ENCODE peak calls at places on chromosomes 13 and 19, in four cellular contexts. J is HepG2, V is HL-60, T is HCT116. R is an unnamed sample.

GRCh38 chr13:50893211-50893852 is 16.3 kb upstream of the RNASEH2B start:
- DNase-seq in J (no peak), V (no peak), T (no peak), R (no peak)

GRCh38 chr19:31529121-31529520 is 179.9 kb upstream of the TSHZ3 start:
- DNase-seq in J (no peak), V (no peak), T (no peak), R (no peak)

GRCh38 chr19:813359-814107 is 8.2 kb downstream of the PLPPR3 start:
- DNase-seq in J (no peak), V (peak), T (no peak), R (no peak)

GRCh38 chr13:38262211-38262610 is 87.4 kb upstream of the UFM1 start:
- DNase-seq in J (no peak), V (no peak), T (no peak), R (no peak)

GRCh38 chr13:113148940-113149503 is 9.4 kb upstream of the PROZ start:
- DNase-seq in J (no peak), V (no peak), T (no peak), R (no peak)

GRCh38 chr13:99434258-99434788 is 66.9 kb upstream of the TM9SF2 start:
- DNase-seq in J (peak), V (no peak), T (no peak), R (no peak)

GRCh38 chr19:10618846-10619245 is 6.5 kb upstream of the SLC44A2 start:
- DNase-seq in J (no peak), V (no peak), T (no peak), R (no peak)

GRCh38 chr13:40579535-40579934 is 86.9 kb downstream of the FOXO1 start:
- DNase-seq in J (no peak), V (no peak), T (no peak), R (no peak)

GRCh38 chr13:83327091-83327490 is 555.2 kb downstream of the SLITRK1 start:
- DNase-seq in J (no peak), V (no peak), T (no peak), R (no peak)

GRCh38 chr19:33988601-33989000 is 183.7 kb upstream of the LSM14A start:
- DNase-seq in J (no peak), V (no peak), T (no peak), R (no peak)

GRCh38 chr19:55720801-55721200 is 17.4 kb downstream of the NLRP9 start:
- DNase-seq in J (no peak), V (no peak), T (no peak), R (no peak)

GRCh38 chr19:55720214-55720746 is 17.9 kb downstream of the NLRP9 start:
- DNase-seq in J (no peak), V (no peak), T (no peak), R (no peak)

DNA sequence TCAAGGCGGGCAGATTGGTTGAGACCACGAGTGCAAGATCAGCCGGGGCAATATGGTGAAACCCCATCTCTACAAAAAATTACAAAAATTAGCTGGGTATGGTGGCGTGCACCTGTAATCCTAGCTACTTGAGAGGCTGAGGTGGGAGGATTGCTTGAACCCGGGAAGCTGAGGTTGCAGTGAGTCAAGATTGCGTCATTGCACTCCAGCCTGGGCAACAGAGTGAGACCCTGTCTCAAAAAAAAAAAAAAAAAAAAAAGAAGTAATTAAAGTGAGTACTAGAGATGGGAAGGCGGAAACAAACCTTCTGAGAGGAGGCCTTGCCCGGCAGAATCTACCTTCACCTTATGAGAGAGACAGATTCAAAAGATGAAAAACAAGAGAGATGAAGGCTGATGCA is 14.7 kb downstream of the NLRP9 start:
- DNase-seq in J (no peak), V (no peak), T (no peak), R (no peak)
- TF ChIP-seq REST in J (no peak), V (no peak), T (no peak), R (no peak)

GRCh38 chr13:28138756-28139470 is 568 bp downstream of the PAN3 start:
- DNase-seq in J (peak), V (peak), T (peak), R (no peak)

GRCh38 chr13:28136916-28137315 is 1.4 kb upstream of the PAN3 start:
- DNase-seq in J (no peak), V (no peak), T (no peak), R (no peak)

GRCh38 chr13:28137556-28137955 is 789 bp upstream of the PAN3 start:
- DNase-seq in J (no peak), V (no peak), T (no peak), R (no peak)

GRCh38 chr13:28140433-28141125 is 2.2 kb downstream of the PAN3 start:
- DNase-seq in J (no peak), V (no peak), T (no peak), R (no peak)

GRCh38 chr13:28138012-28138755 is at the start of gene PAN3:
- DNase-seq in J (peak), V (peak), T (peak), R (peak)
- TF ChIP-seq REST in J (no peak), V (peak), T (no peak), R (no peak)

GRCh38 chr19:41265376-41266153 is 1.4 kb downstream of the HNRNPUL1 start:
- DNase-seq in J (peak), V (no peak), T (no peak), R (no peak)

GRCh38 chr19:41261474-41262190 is 2.5 kb upstream of the HNRNPUL1 start:
- DNase-seq in J (no peak), V (no peak), T (no peak), R (peak)

GRCh38 chr19:41263042-41263849 is 926 bp upstream of the HNRNPUL1 start:
- DNase-seq in J (peak), V (peak), T (no peak), R (peak)

GRCh38 chr19:41263850-41264580 is at the start of gene HNRNPUL1:
- DNase-seq in J (peak), V (peak), T (peak), R (peak)

GRCh38 chr19:41264581-41265375 is 606 bp downstream of the HNRNPUL1 start:
- DNase-seq in J (peak), V (peak), T (no peak), R (no peak)
- TF ChIP-seq REST in J (peak), V (no peak), T (no peak), R (no peak)

DNA sequence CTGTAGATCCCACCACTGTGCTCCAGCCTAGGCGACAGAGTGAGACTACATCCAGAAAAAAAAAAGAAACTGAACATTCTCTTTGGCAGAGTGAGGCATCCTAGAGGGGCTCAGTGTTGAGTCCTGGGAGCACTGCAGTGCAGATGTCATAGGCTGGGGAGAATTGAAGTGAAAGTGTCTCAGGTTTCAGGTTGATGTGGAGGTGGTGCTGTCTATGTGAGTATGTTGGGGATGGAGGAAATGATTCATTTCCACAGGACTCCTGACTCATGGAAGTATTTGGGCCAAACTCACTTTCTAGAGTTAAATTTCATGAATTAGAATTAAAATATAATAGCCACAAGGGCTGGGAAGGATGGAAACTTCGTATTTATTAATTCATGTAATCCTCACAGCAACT is 134.4 kb upstream of the TSC22D1 start:
- DNase-seq in J (no peak), V (no peak), T (peak), R (no peak)
- TF ChIP-seq REST in J (no peak), V (no peak), T (no peak), R (no peak)

DNA sequence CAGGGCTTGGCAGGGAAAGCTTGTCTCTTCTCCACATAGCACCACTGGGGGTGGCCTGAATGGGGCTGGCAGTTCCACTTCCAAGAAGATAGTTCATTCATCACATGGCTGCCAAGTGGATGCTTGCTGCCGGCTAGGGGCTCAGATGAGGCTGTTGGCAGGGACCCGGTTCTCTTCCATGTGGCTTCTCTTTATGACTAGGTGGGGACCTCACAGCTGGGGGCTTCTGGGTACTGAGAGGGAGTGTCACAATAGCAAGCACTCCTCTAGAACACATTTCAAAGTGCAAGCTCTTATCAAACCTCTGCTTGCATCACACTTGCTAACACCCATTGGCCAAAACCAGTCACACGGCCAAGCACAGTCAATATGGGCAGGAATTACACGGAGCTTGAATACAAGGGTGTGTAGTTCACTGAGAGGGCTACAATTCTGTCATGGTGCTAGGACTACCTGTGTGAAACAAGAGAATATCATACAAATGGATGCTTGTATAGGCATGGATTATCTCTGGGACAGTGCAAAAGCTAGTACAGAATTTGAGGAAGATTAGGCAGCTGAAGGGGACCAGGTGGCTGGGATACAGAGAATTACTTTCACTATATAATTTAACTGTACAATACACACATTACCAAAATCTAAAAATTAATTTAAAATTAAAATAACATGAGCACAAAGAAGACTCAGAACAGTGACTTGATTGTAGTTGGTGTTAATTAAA is 32.3 kb downstream of the ATP7B start:
- DNase-seq in J (peak), V (no peak), T (no peak), R (no peak)
- TF ChIP-seq REST in J (no peak), V (no peak), T (no peak), R (no peak)

GRCh38 chr13:23572836-23573235 is 2.6 kb downstream of the TNFRSF19 start:
- DNase-seq in J (peak), V (no peak), T (no peak), R (no peak)
- TF ChIP-seq REST in J (no peak), V (no peak), T (no peak), R (no peak)

GRCh38 chr13:19634129-19634740 is 776 bp downstream of the MPHOSPH8 start:
- DNase-seq in J (peak), V (no peak), T (no peak), R (no peak)
- TF ChIP-seq REST in J (no peak), V (no peak), T (no peak), R (no peak)

DNA sequence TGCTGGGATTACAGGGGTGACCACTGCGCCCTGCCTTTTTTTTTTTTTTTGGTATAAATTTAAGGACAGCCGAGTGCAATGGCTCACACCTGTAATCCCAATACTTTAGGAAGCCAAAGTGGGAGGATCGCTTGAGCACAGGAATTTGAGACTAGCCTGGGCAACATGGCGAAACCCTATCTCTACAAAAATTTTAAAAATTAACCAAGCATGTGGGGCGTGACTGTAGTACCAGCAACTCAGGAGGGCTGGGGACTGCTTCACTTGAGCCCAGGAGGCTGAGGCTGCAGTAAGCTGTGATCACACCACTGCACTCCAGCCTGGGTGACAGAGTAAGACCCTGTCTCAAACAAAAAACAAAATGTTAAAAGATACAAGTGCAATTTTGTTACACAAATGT is 21.5 kb downstream of the ZNF574 start:
- DNase-seq in J (no peak), V (no peak), T (no peak), R (no peak)
- TF ChIP-seq REST in J (no peak), V (no peak), T (no peak), R (no peak)

GRCh38 chr19:4343845-4344713 is 717 bp downstream of the MPND start:
- DNase-seq in J (no peak), V (peak), T (no peak), R (no peak)

GRCh38 chr19:4345656-4346383 is 2.5 kb downstream of the MPND start:
- DNase-seq in J (no peak), V (no peak), T (no peak), R (no peak)

GRCh38 chr19:4347521-4347920 is 4.2 kb downstream of the MPND start:
- DNase-seq in J (no peak), V (no peak), T (no peak), R (no peak)

GRCh38 chr19:4342421-4343055 is 824 bp upstream of the MPND start:
- DNase-seq in J (peak), V (peak), T (peak), R (peak)

GRCh38 chr19:4343056-4343844 is at the start of gene MPND:
- DNase-seq in J (peak), V (peak), T (peak), R (peak)
- TF ChIP-seq REST in J (no peak), V (no peak), T (no peak), R (no peak)

R was measured in Panc1.